ENCODE peak calls at places on chromosomes 11 and 22, in four cellular contexts. H is uterus, G is prostate gland, M is body of pancreas. X is an unnamed sample.

GRCh38 chr11:1121343-1122331 is 36.1 kb upstream of the MUC5AC start:
- DNase-seq in H (no peak), G (no peak), M (no peak), X (no peak)

GRCh38 chr11:67648140-67648795 is 2.3 kb downstream of the ACY3 start:
- DNase-seq in H (no peak), G (no peak), M (peak; percentile 76), X (no peak)

GRCh38 chr22:39748877-39749276 is 144.7 kb downstream of the ENTHD1 start:
- DNase-seq in H (no peak), G (no peak), M (no peak), X (peak; percentile 15)

GRCh38 chr11:3224730-3225098 is 6.1 kb upstream of the MRGPRG start:
- DNase-seq in H (no peak), G (no peak), M (no peak), X (no peak)

GRCh38 chr11:124026498-124026897 is at the start of gene OR10G8:
- DNase-seq in H (no peak), G (no peak), M (no peak), X (no peak)

GRCh38 chr11:762421-763072 is 14.7 kb downstream of the GATD1 start:
- DNase-seq in H (no peak), G (no peak), M (peak; percentile 42), X (peak; percentile 87)

GRCh38 chr22:28799834-28800307 is 498 bp downstream of the XBP1 start:
- DNase-seq in H (peak; percentile 70), G (no peak), M (peak; percentile 59), X (peak; percentile 39)

GRCh38 chr22:19266547-19267086 is 24.9 kb downstream of the CLTCL1 start:
- DNase-seq in H (no peak), G (no peak), M (no peak), X (no peak)

GRCh38 chr11:259374-259773 is 18.8 kb upstream of the NLRP6 start:
- DNase-seq in H (no peak), G (no peak), M (no peak), X (no peak)

GRCh38 chr11:97269527-97269926 is 879.7 kb downstream of the JRKL start:
- DNase-seq in H (no peak), G (no peak), M (no peak), X (peak; percentile 13)

GRCh38 chr11:8039530-8040260 is 41.3 kb upstream of the TUB start:
- DNase-seq in H (no peak), G (no peak), M (no peak), X (no peak)

GRCh38 chr22:32836286-32836859 is 34.9 kb downstream of the TIMP3 start:
- DNase-seq in H (no peak), G (no peak), M (no peak), X (no peak)

GRCh38 chr11:2440646-2441045 is 3.7 kb downstream of the TRPM5 start:
- DNase-seq in H (no peak), G (no peak), M (no peak), X (no peak)

GRCh38 chr11:2382927-2383822 is 6.1 kb downstream of the CD81 start:
- DNase-seq in H (peak; percentile 77), G (no peak), M (peak; percentile 56), X (no peak)

GRCh38 chr11:96061730-96062524 is 138.0 kb upstream of the MTMR2 start:
- DNase-seq in H (no peak), G (no peak), M (no peak), X (peak; percentile 70)

GRCh38 chr11:99015634-99016454 is 4.9 kb upstream of the CNTN5 start:
- DNase-seq in H (no peak), G (no peak), M (peak; percentile 12), X (no peak)

GRCh38 chr11:2320591-2321310 is 18.9 kb downstream of the TSPAN32 start:
- DNase-seq in H (no peak), G (no peak), M (peak; percentile 1), X (no peak)

GRCh38 chr11:38274031-38274430 is 1676.0 kb upstream of the RAG2 start:
- DNase-seq in H (no peak), G (no peak), M (no peak), X (no peak)

GRCh38 chr11:133718831-133719230 is 126.5 kb downstream of the SPATA19 start:
- DNase-seq in H (no peak), G (no peak), M (no peak), X (no peak)

GRCh38 chr11:61338783-61339489 is 5.9 kb downstream of the TKFC start:
- DNase-seq in H (no peak), G (no peak), M (no peak), X (no peak)

GRCh38 chr11:104462346-104462745 is 298.4 kb upstream of the PDGFD start:
- DNase-seq in H (no peak), G (no peak), M (no peak), X (no peak)

GRCh38 chr11:130765951-130766649 is 150.2 kb downstream of the SNX19 start:
- DNase-seq in H (no peak), G (no peak), M (no peak), X (no peak)

GRCh38 chr11:72553748-72554147 is 119.4 kb upstream of the CLPB start:
- DNase-seq in H (no peak), G (no peak), M (peak; percentile 34), X (no peak)

GRCh38 chr11:129331871-129332274 is 43.8 kb upstream of the BARX2 start:
- DNase-seq in H (peak; percentile 78), G (peak; percentile 85), M (peak; percentile 89), X (peak; percentile 28)

GRCh38 chr11:131504199-131504949 is 134.0 kb downstream of the NTM start:
- DNase-seq in H (no peak), G (no peak), M (peak; percentile 9), X (no peak)

GRCh38 chr11:57364851-57365660 is 15.9 kb downstream of the PRG3 start:
- DNase-seq in H (no peak), G (no peak), M (no peak), X (no peak)

GRCh38 chr22:28139993-28140392 is 220.9 kb upstream of the PITPNB start:
- DNase-seq in H (no peak), G (no peak), M (no peak), X (peak; percentile 85)

GRCh38 chr11:93585758-93586157 is 42.6 kb upstream of the SMCO4 start:
- DNase-seq in H (no peak), G (no peak), M (no peak), X (no peak)

GRCh38 chr11:121534131-121535093 is 81.6 kb upstream of the SORL1-AS1 start:
- DNase-seq in H (no peak), G (peak; percentile 30), M (peak; percentile 26), X (peak; percentile 45)

GRCh38 chr22:24706050-24706449 is 68.5 kb downstream of the PIWIL3 start:
- DNase-seq in H (no peak), G (no peak), M (no peak), X (no peak)

GRCh38 chr11:47186076-47186936 is at the start of gene PACSIN3:
- DNase-seq in H (no peak), G (no peak), M (peak; percentile 44), X (no peak)

GRCh38 chr11:47185305-47186075 is 744 bp downstream of the PACSIN3 start:
- DNase-seq in H (peak; percentile 70), G (peak; percentile 69), M (peak; percentile 75), X (no peak)

GRCh38 chr11:47188262-47188661 is 2.0 kb upstream of the PACSIN3 start:
- DNase-seq in H (no peak), G (no peak), M (no peak), X (no peak)

GRCh38 chr11:47187723-47188122 is 1.5 kb upstream of the PACSIN3 start:
- DNase-seq in H (no peak), G (no peak), M (peak; percentile 19), X (no peak)

GRCh38 chr11:47186937-47187681 is 875 bp upstream of the PACSIN3 start:
- DNase-seq in H (peak; percentile 78), G (no peak), M (peak; percentile 78), X (no peak)
- TF ChIP-seq CTCF in H (peak; percentile 6), G (no peak), M (no peak), X (peak; percentile 16)

DNA sequence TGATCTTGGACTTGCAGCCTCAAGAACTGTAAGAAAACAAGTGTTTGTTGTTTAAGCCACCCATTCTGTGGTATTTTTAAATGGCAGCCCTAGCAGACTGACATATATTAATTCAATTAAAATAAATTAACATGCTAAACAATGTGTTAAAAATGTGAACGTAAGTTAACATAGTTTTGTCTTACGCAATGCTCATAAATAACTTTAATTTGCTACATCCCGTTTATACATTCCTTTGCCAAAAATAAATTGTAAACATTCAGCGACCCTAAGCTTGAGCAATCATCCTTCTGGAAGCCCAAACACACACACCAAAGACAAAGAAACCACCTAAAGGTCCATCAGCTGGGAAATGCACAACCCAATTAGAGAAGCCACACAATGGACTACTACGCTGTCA is 70.4 kb downstream of the CELSR1 start:
- DNase-seq in H (no peak), G (no peak), M (no peak), X (no peak)
- H3K4me1 ChIP-seq in H (no peaks in the 10 kb centered on the region), G (no peaks in the 10 kb centered on the region), M (no peaks in the 10 kb centered on the region), X (peaks cover 14% of the 10 kb centered on the region)

GRCh38 chr22:36367479-36367878 is 20.3 kb downstream of the MYH9 start:
- DNase-seq in H (no peak), G (no peak), M (peak; percentile 46), X (no peak)

GRCh38 chr22:36367066-36367465 is 20.7 kb downstream of the MYH9 start:
- DNase-seq in H (peak; percentile 71), G (no peak), M (no peak), X (no peak)

GRCh38 chr22:36369004-36369921 is 18.5 kb downstream of the MYH9 start:
- DNase-seq in H (no peak), G (no peak), M (no peak), X (no peak)

GRCh38 chr22:36369922-36370781 is 17.6 kb downstream of the MYH9 start:
- DNase-seq in H (peak; percentile 74), G (peak; percentile 57), M (peak; percentile 78), X (no peak)

GRCh38 chr22:36368359-36368983 is 19.3 kb downstream of the MYH9 start:
- DNase-seq in H (no peak), G (no peak), M (no peak), X (peak; percentile 76)
- TF ChIP-seq CTCF in H (no peak), G (no peak), M (no peak), X (peak; percentile 35)

GRCh38 chr11:86938203-86938899 is 16.8 kb downstream of the FZD4 start:
- DNase-seq in H (no peak), G (no peak), M (no peak), X (no peak)
- H3K4me1 ChIP-seq in H (peaks cover 20% of the 10 kb centered on the region), G (peaks cover 16% of the 10 kb centered on the region), M (peaks cover 31% of the 10 kb centered on the region), X (no peaks in the 10 kb centered on the region)

GRCh38 chr11:106156290-106156937 is 79.0 kb downstream of the AASDHPPT start:
- DNase-seq in H (peak; percentile 75), G (peak; percentile 43), M (peak; percentile 68), X (peak; percentile 55)

GRCh38 chr11:106152824-106153223 is 75.4 kb downstream of the AASDHPPT start:
- DNase-seq in H (no peak), G (no peak), M (no peak), X (peak; percentile 76)

GRCh38 chr11:106152013-106152412 is 74.6 kb downstream of the AASDHPPT start:
- DNase-seq in H (no peak), G (peak; percentile 39), M (peak; percentile 57), X (peak; percentile 78)
- TF ChIP-seq CTCF in H (no peak), G (peak; percentile 23), M (peak; percentile 47), X (peak; percentile 69)

GRCh38 chr11:66473167-66473566 is 6.5 kb downstream of the PELI3 start:
- DNase-seq in H (no peak), G (no peak), M (no peak), X (no peak)
- H3K4me1 ChIP-seq in H (peaks cover under 1% of the 10 kb centered on the region), G (no peaks in the 10 kb centered on the region), M (peaks cover under 1% of the 10 kb centered on the region), X (no peaks in the 10 kb centered on the region)